ENCODE peak calls at places on chromosomes 16 and 17, in nine cellular contexts. E, V, T, R, B, C, I, O and S are unnamed samples.

GRCh38 chr17:15436399-15437369 is 30.7 kb downstream of the CDRT4 start:
- DNase-seq in I (no peak), V (peak), R (peak), E (no peak), O (peak), C (peak), B (peak), T (no peak), S (no peak)

GRCh38 chr16:65547799-65548446 is 426.1 kb upstream of the CDH11 start:
- DNase-seq in O (no peak), I (no peak), T (no peak), B (no peak), C (peak), R (no peak), E (peak), V (no peak), S (peak)

GRCh38 chr16:67114793-67115192 is 5.1 kb downstream of the PHAF1 start:
- DNase-seq in B (no peak), O (no peak), E (no peak), C (no peak), T (no peak), V (no peak), I (no peak), R (no peak), S (no peak)

GRCh38 chr17:65123757-65124675 is 13.2 kb upstream of the RGS9 start:
- DNase-seq in I (no peak), R (no peak), B (no peak), E (no peak), T (no peak), C (peak), O (no peak), V (no peak), S (no peak)

GRCh38 chr17:15247891-15248529 is 17.1 kb downstream of the PMP22 start:
- DNase-seq in T (peak), O (no peak), C (no peak), B (no peak), E (no peak), I (no peak), R (no peak), V (no peak), S (no peak)

GRCh38 chr17:75001915-75002843 is 10.3 kb upstream of the MRPL58 start:
- DNase-seq in T (no peak), I (no peak), E (no peak), R (no peak), O (no peak), V (no peak), B (no peak), C (no peak), S (no peak)

GRCh38 chr17:6994666-6995246 is 1.1 kb upstream of the ALOX12 start:
- DNase-seq in B (no peak), O (no peak), R (no peak), I (no peak), V (no peak), T (no peak), C (no peak), E (no peak), S (no peak)

GRCh38 chr17:13031718-13032350 is 14.0 kb upstream of the ELAC2 start:
- DNase-seq in I (peak), O (no peak), R (peak), E (peak), C (peak), V (peak), B (peak), T (peak), S (no peak)

GRCh38 chr17:39769974-39770587 is 32.3 kb downstream of the GRB7 start:
- DNase-seq in T (peak), C (no peak), O (peak), E (no peak), B (no peak), R (no peak), V (no peak), I (no peak), S (peak)

GRCh38 chr17:15262291-15263205 is 2.6 kb downstream of the PMP22 start:
- DNase-seq in V (peak), O (no peak), T (peak), R (peak), E (peak), B (peak), I (peak), C (peak), S (no peak)

GRCh38 chr16:2842340-2843000 is 12.4 kb downstream of the ZG16B start:
- DNase-seq in E (peak), C (peak), T (no peak), R (peak), B (peak), I (peak), V (peak), O (no peak), S (no peak)

GRCh38 chr16:72992142-72992601 is 55.8 kb downstream of the ZFHX3 start:
- DNase-seq in E (peak), I (peak), V (no peak), O (no peak), T (no peak), B (no peak), R (no peak), C (no peak), S (no peak)

GRCh38 chr17:61410100-61410551 is 10.5 kb downstream of the TBX2 start:
- DNase-seq in O (no peak), V (peak), B (peak), E (no peak), I (no peak), R (no peak), C (no peak), T (no peak), S (no peak)

GRCh38 chr16:74698220-74698619 is 2.4 kb downstream of the MLKL start:
- DNase-seq in T (no peak), I (no peak), E (no peak), O (no peak), R (no peak), C (no peak), B (no peak), V (no peak), S (no peak)

GRCh38 chr16:69859105-69859969 is 91.8 kb upstream of the CLEC18A start:
- DNase-seq in C (no peak), I (peak), V (peak), E (no peak), B (peak), R (no peak), O (no peak), T (no peak), S (no peak)

GRCh38 chr16:83738926-83739503 is 68.8 kb upstream of the HSBP1 start:
- DNase-seq in I (no peak), B (no peak), R (no peak), O (no peak), E (no peak), T (no peak), C (peak), V (no peak), S (no peak)

GRCh38 chr16:85461814-85462404 is 151.2 kb upstream of the GSE1 start:
- DNase-seq in B (peak), T (no peak), C (peak), V (no peak), R (peak), I (peak), E (peak), O (peak), S (no peak)

GRCh38 chr17:80643700-80644099 is 99.1 kb downstream of the RPTOR start:
- DNase-seq in C (no peak), E (no peak), T (no peak), I (no peak), O (no peak), R (no peak), V (no peak), B (no peak), S (no peak)

GRCh38 chr17:67025216-67025792 is 19.1 kb upstream of the CACNG1 start:
- DNase-seq in V (no peak), T (peak), I (no peak), B (no peak), E (no peak), C (no peak), R (no peak), O (no peak), S (no peak)

GRCh38 chr16:3671424-3671823 is 16.9 kb downstream of the DNASE1 start:
- DNase-seq in C (no peak), V (peak), R (no peak), O (no peak), I (no peak), T (no peak), E (no peak), B (peak), S (no peak)

GRCh38 chr16:242281-242680 is 7.7 kb downstream of the FAM234A start:
- DNase-seq in I (no peak), V (no peak), T (no peak), O (no peak), E (no peak), C (no peak), B (no peak), R (no peak), S (no peak)

GRCh38 chr16:5027575-5028235 is 6.0 kb downstream of the NAGPA start:
- DNase-seq in C (no peak), T (no peak), I (no peak), B (no peak), O (no peak), E (no peak), V (no peak), R (no peak), S (no peak)

GRCh38 chr17:76550712-76551615 is 11.1 kb downstream of the PRCD start:
- DNase-seq in C (peak), O (peak), B (no peak), R (no peak), T (no peak), V (no peak), E (no peak), I (no peak), S (no peak)

GRCh38 chr17:72940511-72940910 is 152.0 kb downstream of the SLC39A11 start:
- DNase-seq in C (no peak), B (no peak), R (no peak), I (no peak), E (no peak), O (no peak), T (no peak), V (no peak), S (no peak)

GRCh38 chr16:49261930-49262329 is 19.7 kb downstream of the CBLN1 start:
- DNase-seq in E (no peak), O (no peak), C (no peak), V (no peak), T (no peak), R (no peak), I (no peak), B (no peak), S (no peak)

GRCh38 chr16:71205482-71206131 is 24.9 kb downstream of the HYDIN start:
- DNase-seq in R (no peak), E (no peak), V (peak), I (no peak), C (no peak), O (no peak), B (peak), T (no peak), S (no peak)

GRCh38 chr16:14302399-14303181 is 231.5 kb downstream of the MRTFB start:
- DNase-seq in V (peak), O (no peak), I (peak), B (peak), T (peak), R (peak), C (no peak), E (peak), S (no peak)